ENCODE peak calls at places on chromosomes 7 and 10, in seven cellular contexts. K is CD4-positive, alpha-beta T cell; X is sigmoid colon; V is K562; F is left ventricle myocardium inferior; A is heart right ventricle; J is upper lobe of right lung. H is an unnamed sample.

GRCh38 chr10:130971123-130971435 is 340.4 kb downstream of the TCERG1L start:
- DNase-seq in K (no peak), X (no peak), V (no peak), F (no peak), A (no peak), J (no peak), H (no peak)

GRCh38 chr10:132457328-132458070 is 60.5 kb downstream of the PWWP2B start:
- DNase-seq in K (no peak), X (no peak), V (no peak), F (no peak), A (peak; percentile 10), J (no peak), H (no peak)

GRCh38 chr7:100013328-100013676 is 2.1 kb upstream of the ZKSCAN1 start:
- DNase-seq in K (no peak), X (no peak), V (no peak), F (no peak), A (no peak), J (no peak), H (no peak)

GRCh38 chr7:28406192-28406591 is 6.1 kb upstream of the CREB5 start:
- DNase-seq in K (no peak), X (no peak), V (no peak), F (no peak), A (no peak), J (no peak), H (no peak)

GRCh38 chr10:69279110-69279509 is 814 bp downstream of the HK1 start:
- DNase-seq in K (no peak), X (no peak), V (no peak), F (no peak), A (no peak), J (no peak), H (no peak)

GRCh38 chr10:104614245-104614831 is 26.8 kb upstream of the SORCS3 start:
- DNase-seq in K (no peak), X (no peak), V (peak; percentile 47), F (no peak), A (no peak), J (no peak), H (no peak)

GRCh38 chr7:132773527-132773956 is 197.3 kb upstream of the PLXNA4 start:
- DNase-seq in K (no peak), X (no peak), V (no peak), F (no peak), A (no peak), J (no peak), H (peak; percentile 4)

GRCh38 chr10:69202332-69202731 is 17.8 kb upstream of the HKDC1 start:
- DNase-seq in K (no peak), X (no peak), V (no peak), F (no peak), A (no peak), J (no peak), H (no peak)

GRCh38 chr7:106126170-106126938 is 14.2 kb upstream of the SYPL1 start:
- DNase-seq in K (peak; percentile 56), X (no peak), V (no peak), F (no peak), A (no peak), J (no peak), H (peak; percentile 54)

GRCh38 chr10:84140036-84140379 is 699 bp downstream of the GHITM start:
- DNase-seq in K (no peak), X (no peak), V (peak; percentile 47), F (no peak), A (no peak), J (no peak), H (no peak)

GRCh38 chr10:6296456-6297214 is 93.9 kb downstream of the PFKFB3 start:
- DNase-seq in K (no peak), X (no peak), V (no peak), F (no peak), A (no peak), J (no peak), H (no peak)

GRCh38 chr7:125390866-125391265 is 461.2 kb upstream of the POT1 start:
- DNase-seq in K (no peak), X (no peak), V (no peak), F (no peak), A (no peak), J (no peak), H (no peak)

GRCh38 chr10:67790534-67791408 is 47.2 kb downstream of the DNAJC12 start:
- DNase-seq in K (no peak), X (no peak), V (peak; percentile 16), F (no peak), A (no peak), J (no peak), H (no peak)

GRCh38 chr10:6047326-6047611 is 14.9 kb downstream of the IL2RA start:
- DNase-seq in K (no peak), X (no peak), V (no peak), F (no peak), A (no peak), J (no peak), H (no peak)

GRCh38 chr7:79982151-79982770 is 152.4 kb upstream of the GNAI1 start:
- DNase-seq in K (no peak), X (no peak), V (no peak), F (no peak), A (no peak), J (no peak), H (no peak)

GRCh38 chr10:67492317-67493019 is 203.5 kb downstream of the CTNNA3 start:
- DNase-seq in K (no peak), X (no peak), V (no peak), F (no peak), A (no peak), J (no peak), H (no peak)

GRCh38 chr7:39827571-39827970 is 122.5 kb upstream of the CDK13 start:
- DNase-seq in K (no peak), X (no peak), V (no peak), F (no peak), A (no peak), J (no peak), H (no peak)
- H3K27me3 ChIP-seq in K (peaks cover 45% of the 10 kb centered on the region), X (no peaks in the 10 kb centered on the region), V (peaks cover 9% of the 10 kb centered on the region), F (peaks cover 29% of the 10 kb centered on the region), A (peaks cover 17% of the 10 kb centered on the region), J (peaks cover 66% of the 10 kb centered on the region), H (peaks cover 26% of the 10 kb centered on the region)

GRCh38 chr10:21087476-21087875 is 190.4 kb upstream of the NEBL start:
- DNase-seq in K (no peak), X (no peak), V (no peak), F (no peak), A (no peak), J (no peak), H (no peak)

GRCh38 chr10:21083861-21084260 is 186.8 kb upstream of the NEBL start:
- DNase-seq in K (no peak), X (no peak), V (no peak), F (no peak), A (no peak), J (no peak), H (no peak)

GRCh38 chr10:21082206-21082605 is 185.1 kb upstream of the NEBL start:
- DNase-seq in K (no peak), X (no peak), V (no peak), F (no peak), A (no peak), J (no peak), H (no peak)

GRCh38 chr10:21080246-21080645 is 183.1 kb upstream of the NEBL start:
- DNase-seq in K (no peak), X (no peak), V (no peak), F (no peak), A (no peak), J (no peak), H (no peak)

DNA sequence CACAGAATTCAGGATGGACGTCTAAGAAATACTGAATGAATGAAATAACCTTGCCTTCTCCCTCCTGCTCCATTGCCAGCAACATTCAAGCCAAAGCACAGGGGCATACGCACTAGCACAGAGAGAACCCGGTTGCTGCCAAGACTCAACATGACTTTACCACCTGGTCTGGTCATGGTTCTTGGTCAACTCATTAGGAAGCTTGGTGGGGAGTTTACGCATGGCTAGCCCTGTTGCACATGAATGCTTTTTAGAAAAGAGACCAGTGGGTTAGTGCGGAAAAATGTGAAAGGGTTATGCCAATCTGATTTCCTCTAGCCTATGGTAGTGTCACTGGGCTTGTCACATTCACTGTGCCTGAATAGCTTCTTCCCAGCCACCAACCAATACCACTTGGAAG is 187.6 kb upstream of the NEBL start:
- DNase-seq in K (no peak), X (no peak), V (no peak), F (no peak), A (no peak), J (no peak), H (no peak)
- H3K27me3 ChIP-seq in K (no peaks in the 10 kb centered on the region), X (no peaks in the 10 kb centered on the region), V (no peaks in the 10 kb centered on the region), F (no peaks in the 10 kb centered on the region), A (no peaks in the 10 kb centered on the region), J (no peaks in the 10 kb centered on the region), H (no peaks in the 10 kb centered on the region)

GRCh38 chr7:155845226-155845625 is 33.0 kb upstream of the SHH start:
- DNase-seq in K (no peak), X (peak; percentile 54), V (no peak), F (no peak), A (no peak), J (no peak), H (no peak)

GRCh38 chr7:155843426-155844018 is 31.3 kb upstream of the SHH start:
- DNase-seq in K (no peak), X (peak; percentile 46), V (no peak), F (no peak), A (no peak), J (no peak), H (no peak)

GRCh38 chr7:155844019-155844453 is 31.8 kb upstream of the SHH start:
- DNase-seq in K (no peak), X (peak; percentile 47), V (no peak), F (no peak), A (no peak), J (peak; percentile 93), H (no peak)

GRCh38 chr7:155846156-155846555 is 33.9 kb upstream of the SHH start:
- DNase-seq in K (no peak), X (peak; percentile 34), V (no peak), F (no peak), A (no peak), J (no peak), H (no peak)

DNA sequence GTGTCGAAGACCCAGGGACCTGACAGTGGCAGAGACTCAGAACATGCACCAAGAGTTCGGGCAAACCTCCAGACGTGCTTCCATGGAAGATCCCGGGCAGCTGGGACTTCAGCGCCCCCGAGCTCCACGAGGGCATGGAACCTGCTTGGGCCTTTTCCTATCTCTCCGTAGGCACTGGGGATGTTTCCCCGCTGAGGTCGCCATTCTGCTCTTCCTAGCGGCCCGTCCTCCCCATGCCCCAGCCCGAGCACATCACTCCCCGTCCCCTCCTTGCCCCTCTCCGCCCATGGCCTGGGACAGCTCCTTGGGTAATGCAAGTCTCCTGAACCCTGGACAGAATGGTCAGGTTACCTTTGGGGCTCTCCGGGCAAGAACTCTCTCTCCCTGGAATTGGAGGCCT is 32.3 kb upstream of the SHH start:
- DNase-seq in K (no peak), X (peak; percentile 45), V (no peak), F (no peak), A (no peak), J (no peak), H (no peak)
- H3K27me3 ChIP-seq in K (no peaks in the 10 kb centered on the region), X (no peaks in the 10 kb centered on the region), V (peaks cover 80% of the 10 kb centered on the region), F (peaks cover 89% of the 10 kb centered on the region), A (peaks cover 61% of the 10 kb centered on the region), J (no peaks in the 10 kb centered on the region), H (no peaks in the 10 kb centered on the region)

GRCh38 chr10:71156436-71156835 is 55.9 kb upstream of the UNC5B start:
- DNase-seq in K (no peak), X (no peak), V (no peak), F (no peak), A (no peak), J (no peak), H (no peak)
- H3K27me3 ChIP-seq in K (no peaks in the 10 kb centered on the region), X (no peaks in the 10 kb centered on the region), V (peaks cover 1% of the 10 kb centered on the region), F (no peaks in the 10 kb centered on the region), A (no peaks in the 10 kb centered on the region), J (no peaks in the 10 kb centered on the region), H (peaks cover 4% of the 10 kb centered on the region)

GRCh38 chr10:122462533-122463465 is 1.4 kb downstream of the HTRA1 start:
- DNase-seq in K (no peak), X (peak; percentile 88), V (no peak), F (peak; percentile 72), A (peak; percentile 67), J (no peak), H (no peak)
- H3K27me3 ChIP-seq in K (peaks cover 64% of the 10 kb centered on the region), X (no peaks in the 10 kb centered on the region), V (no peaks in the 10 kb centered on the region), F (no peaks in the 10 kb centered on the region), A (no peaks in the 10 kb centered on the region), J (no peaks in the 10 kb centered on the region), H (peaks cover 19% of the 10 kb centered on the region)